ENCODE peak calls at places on chromosome 4, in four cellular contexts. A is GM12892, B is HepG2, Z is GM12878. W is an unnamed sample.

GRCh38 chr4:109254845-109255244 is 47.6 kb downstream of the COL25A1 start:
- DNase-seq in A (no peak), Z (no peak), B (no peak), W (no peak)

GRCh38 chr4:110196206-110196870 is 2.1 kb downstream of the ELOVL6 start:
- DNase-seq in A (peak), Z (no peak), B (peak), W (peak)

GRCh38 chr4:184447664-184448063 is 26.7 kb downstream of the IRF2 start:
- DNase-seq in B (no peak), Z (no peak), A (no peak), W (no peak)

GRCh38 chr4:103012085-103012484 is 7.4 kb downstream of the SLC9B1 start:
- DNase-seq in Z (no peak), B (no peak), A (no peak), W (no peak)

GRCh38 chr4:7831330-7831729 is 108.3 kb downstream of the AFAP1 start:
- DNase-seq in Z (no peak), B (no peak), A (peak), W (no peak)

GRCh38 chr4:3314706-3315260 is 22.0 kb downstream of the RGS12 start:
- DNase-seq in B (no peak), A (no peak), Z (no peak), W (no peak)

GRCh38 chr4:14022428-14022827 is 394.9 kb upstream of the BOD1L1 start:
- DNase-seq in A (no peak), Z (no peak), B (no peak), W (no peak)

GRCh38 chr4:140153744-140154571 is at the start of gene MAML3:
- DNase-seq in B (peak), A (peak), Z (no peak), W (peak)

GRCh38 chr4:24476209-24476781 is 108.1 kb downstream of the DHX15 start:
- DNase-seq in B (no peak), A (no peak), Z (no peak), W (peak)

GRCh38 chr4:19936471-19936870 is 315.2 kb upstream of the SLIT2 start:
- DNase-seq in Z (no peak), B (no peak), A (no peak), W (no peak)

GRCh38 chr4:169098054-169098896 is 88.2 kb upstream of the CBR4 start:
- DNase-seq in B (no peak), A (no peak), Z (peak), W (no peak)

GRCh38 chr4:6692806-6693205 is 872 bp upstream of the S100P start:
- DNase-seq in Z (no peak), B (peak), A (no peak), W (no peak)

GRCh38 chr4:77172336-77172735 is 15.3 kb downstream of the CCNG2 start:
- DNase-seq in Z (no peak), A (no peak), B (no peak), W (no peak)

GRCh38 chr4:94650129-94650495 is 107.6 kb upstream of the BMPR1B start:
- DNase-seq in A (no peak), Z (no peak), B (no peak), W (no peak)

GRCh38 chr4:54400802-54401201 is 171.7 kb downstream of the PDGFRA start:
- DNase-seq in Z (no peak), A (no peak), B (no peak), W (no peak)

GRCh38 chr4:77089880-77090279 is 14.1 kb upstream of the CCNI start:
- DNase-seq in B (no peak), A (no peak), Z (no peak), W (no peak)

GRCh38 chr4:158166701-158167100 is 6.1 kb downstream of the GASK1B start:
- DNase-seq in A (no peak), Z (no peak), B (no peak), W (no peak)

GRCh38 chr4:16158504-16158852 is 67.8 kb downstream of the TAPT1 start:
- DNase-seq in B (no peak), Z (no peak), A (no peak), W (no peak)

GRCh38 chr4:147518846-147519767 is 38.2 kb downstream of the EDNRA start:
- DNase-seq in A (no peak), B (peak), Z (peak), W (peak)

GRCh38 chr4:88672987-88673386 is 24.6 kb downstream of the NAP1L5 start:
- DNase-seq in A (no peak), B (peak), Z (no peak), W (peak)

GRCh38 chr4:85498068-85498733 is 23.3 kb downstream of the ARHGAP24 start:
- DNase-seq in A (peak), Z (peak), B (no peak), W (no peak)

GRCh38 chr4:140168474-140168873 is 14.5 kb upstream of the MAML3 start:
- DNase-seq in A (no peak), Z (no peak), B (no peak), W (no peak)

GRCh38 chr4:17781072-17781830 is at the start of gene FAM184B:
- DNase-seq in Z (no peak), B (no peak), A (no peak), W (peak)

GRCh38 chr4:184417802-184418511 is 56.4 kb downstream of the IRF2 start:
- DNase-seq in Z (peak), A (no peak), B (peak), W (no peak)

GRCh38 chr4:103365285-103365684 is 167.1 kb upstream of the CENPE start:
- DNase-seq in Z (no peak), A (no peak), B (no peak), W (no peak)

GRCh38 chr4:142452132-142452855 is 393.8 kb downstream of the INPP4B start:
- DNase-seq in Z (no peak), A (no peak), B (no peak), W (no peak)

GRCh38 chr4:3711183-3712111 is 54.7 kb upstream of the ADRA2C start:
- DNase-seq in Z (no peak), B (no peak), A (no peak), W (no peak)

DNA sequence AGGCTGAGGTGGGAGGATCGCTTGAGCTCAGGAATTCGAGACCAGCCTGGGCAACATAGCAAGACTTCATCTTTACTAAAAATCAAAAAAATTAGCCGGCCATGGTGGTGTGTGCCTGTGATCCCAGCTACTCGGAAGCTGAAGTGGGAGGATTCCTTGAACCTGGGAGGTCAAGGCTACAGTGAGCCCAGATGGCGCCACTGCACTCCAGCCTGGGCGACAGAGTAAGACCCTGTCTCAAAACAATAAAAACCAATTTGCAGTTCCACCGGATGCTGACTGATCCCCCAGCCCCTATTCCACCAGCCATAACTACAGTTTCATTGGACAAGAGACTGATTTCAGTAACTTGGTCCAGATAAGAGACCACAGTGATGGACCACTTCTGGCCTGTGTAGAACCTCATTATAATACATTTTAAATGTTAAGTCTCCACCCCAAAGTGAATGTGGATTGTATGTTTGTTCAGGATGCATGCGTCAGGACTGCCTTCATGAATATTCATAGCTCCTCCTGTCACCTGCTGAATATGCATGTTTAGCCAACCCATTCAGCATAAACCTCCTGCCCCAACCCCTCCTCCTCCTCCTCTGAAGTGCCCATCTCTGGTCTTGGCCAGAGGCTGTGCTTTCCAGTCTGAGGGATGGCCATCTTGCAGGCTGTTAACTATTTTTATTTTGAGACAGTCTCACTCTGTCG is 2.3 kb upstream of the SLBP start:
- DNase-seq in Z (no peak), A (no peak), B (no peak), W (no peak)
- TF ChIP-seq TAF1 in Z (no peak), A (no peak), B (no peak), W (no peak)

DNA sequence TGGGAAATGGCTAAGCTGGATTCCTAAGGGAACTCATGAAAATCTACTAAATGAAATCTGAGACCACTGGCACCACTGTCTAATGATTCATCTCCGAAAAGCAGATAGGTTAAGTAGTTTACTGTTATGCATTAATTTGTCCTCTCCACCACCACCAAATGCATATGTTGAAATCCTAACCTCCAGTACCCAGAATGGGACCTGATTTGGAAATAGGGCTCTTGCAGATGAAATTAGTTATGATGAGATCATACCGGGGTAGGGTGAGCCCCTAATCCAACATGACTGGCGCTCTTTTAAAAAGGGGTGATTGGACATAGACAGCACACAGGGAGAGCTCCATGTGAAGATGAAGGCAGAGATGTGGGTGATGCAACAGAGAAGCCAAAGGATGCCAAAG is 124.9 kb upstream of the GUCY1A1 start:
- DNase-seq in A (no peak), Z (no peak), B (no peak), W (no peak)
- TF ChIP-seq TAF1 in A (no peak), Z (no peak), B (no peak), W (no peak)

GRCh38 chr4:125392683-125393082 is 77.9 kb downstream of the FAT4 start:
- DNase-seq in A (no peak), B (no peak), Z (no peak), W (no peak)

GRCh38 chr4:125389713-125390112 is 75.0 kb downstream of the FAT4 start:
- DNase-seq in B (no peak), A (no peak), Z (no peak), W (no peak)

GRCh38 chr4:125390126-125390525 is 75.4 kb downstream of the FAT4 start:
- DNase-seq in B (no peak), Z (no peak), A (no peak), W (no peak)

GRCh38 chr4:125388653-125389052 is 73.9 kb downstream of the FAT4 start:
- DNase-seq in B (no peak), A (no peak), Z (no peak), W (no peak)

GRCh38 chr4:125390727-125391126 is 76.0 kb downstream of the FAT4 start:
- DNase-seq in B (no peak), Z (no peak), A (no peak), W (no peak)
- TF ChIP-seq TAF1 in B (no peak), Z (no peak), A (no peak), W (no peak)

DNA sequence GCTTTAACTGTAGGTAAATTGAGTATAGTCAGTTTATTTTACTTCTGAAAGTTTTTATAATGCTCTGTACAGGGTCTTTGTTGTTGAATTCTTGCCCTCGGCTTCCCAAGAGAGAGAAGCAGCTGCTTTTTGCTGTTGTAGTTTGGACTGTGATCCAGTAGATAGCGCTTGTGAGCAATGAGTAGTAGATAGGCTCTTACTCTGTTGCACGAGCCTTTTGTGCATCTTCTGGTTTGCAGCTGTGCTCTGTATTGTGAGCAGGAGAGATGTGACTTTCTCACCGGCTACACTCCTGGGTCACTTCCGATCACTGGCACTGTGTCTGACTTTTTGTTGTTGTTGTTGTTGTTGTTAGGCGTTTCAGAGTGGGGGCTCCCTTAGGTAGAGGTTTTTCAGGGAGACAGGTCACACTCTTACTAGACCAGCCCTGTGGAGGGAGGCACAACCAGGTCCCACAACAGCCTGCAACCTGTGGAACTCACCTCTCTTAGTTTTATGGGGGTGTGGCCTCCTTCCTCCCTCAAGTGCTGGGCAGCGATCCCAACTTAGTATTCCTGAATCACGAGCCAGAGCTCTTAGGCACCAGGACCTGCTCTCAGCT is 822.1 kb upstream of the GALNTL6 start:
- DNase-seq in A (no peak), B (peak), Z (no peak), W (peak)
- TF ChIP-seq TAF1 in A (no peak), B (no peak), Z (no peak), W (no peak)

DNA sequence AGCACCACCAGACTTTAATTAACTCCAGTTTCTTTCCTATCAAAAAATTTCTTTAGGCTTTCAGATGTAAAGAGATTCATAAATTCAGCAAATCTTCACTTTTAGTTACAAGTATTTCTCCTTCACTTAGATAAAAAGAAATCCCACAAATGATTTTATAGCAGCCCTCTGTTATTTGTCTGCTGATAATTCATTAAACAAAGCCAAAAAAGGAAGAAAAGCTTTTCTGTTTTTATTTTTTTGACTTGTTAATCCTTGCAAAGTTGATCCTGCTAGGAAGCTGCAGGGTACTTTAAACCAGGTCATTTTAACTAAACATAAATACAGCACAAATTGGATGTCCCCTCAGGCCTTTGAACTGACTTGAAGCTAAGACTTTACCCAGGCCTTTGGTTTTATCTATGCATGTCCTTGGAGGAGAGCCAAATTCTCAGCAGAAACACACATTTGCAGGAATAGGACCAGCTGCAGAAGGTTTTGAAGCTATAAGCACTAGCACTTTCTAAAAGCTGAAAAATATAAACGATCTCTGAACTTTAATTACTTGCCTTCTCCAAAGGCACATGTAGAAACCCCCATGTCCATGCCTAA is 57.5 kb downstream of the PCDH18 start:
- DNase-seq in B (no peak), A (no peak), Z (no peak), W (peak)
- TF ChIP-seq TAF1 in B (no peak), A (no peak), Z (no peak), W (no peak)

DNA sequence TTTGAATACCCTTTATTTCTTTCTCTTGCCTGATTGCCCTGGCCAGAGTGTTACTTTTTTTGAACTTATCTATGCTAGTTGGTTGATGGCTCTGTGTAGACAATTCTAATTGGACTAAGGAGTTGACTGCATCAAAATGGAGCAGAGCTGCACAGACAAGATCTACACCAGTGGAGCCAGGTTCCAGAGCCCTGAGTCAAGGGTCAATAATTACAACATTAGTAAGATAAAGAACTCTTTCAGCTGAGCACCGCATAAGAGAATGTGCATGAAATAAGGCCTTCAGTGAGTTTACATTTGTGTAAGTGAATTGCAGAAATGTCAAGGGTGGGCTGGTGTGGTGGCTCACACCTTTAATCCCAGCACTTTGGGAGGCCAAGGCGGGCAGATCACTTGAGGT is 599.7 kb upstream of the TENM3 start:
- DNase-seq in Z (no peak), A (no peak), B (no peak), W (no peak)
- TF ChIP-seq TAF1 in Z (no peak), A (no peak), B (no peak), W (no peak)

DNA sequence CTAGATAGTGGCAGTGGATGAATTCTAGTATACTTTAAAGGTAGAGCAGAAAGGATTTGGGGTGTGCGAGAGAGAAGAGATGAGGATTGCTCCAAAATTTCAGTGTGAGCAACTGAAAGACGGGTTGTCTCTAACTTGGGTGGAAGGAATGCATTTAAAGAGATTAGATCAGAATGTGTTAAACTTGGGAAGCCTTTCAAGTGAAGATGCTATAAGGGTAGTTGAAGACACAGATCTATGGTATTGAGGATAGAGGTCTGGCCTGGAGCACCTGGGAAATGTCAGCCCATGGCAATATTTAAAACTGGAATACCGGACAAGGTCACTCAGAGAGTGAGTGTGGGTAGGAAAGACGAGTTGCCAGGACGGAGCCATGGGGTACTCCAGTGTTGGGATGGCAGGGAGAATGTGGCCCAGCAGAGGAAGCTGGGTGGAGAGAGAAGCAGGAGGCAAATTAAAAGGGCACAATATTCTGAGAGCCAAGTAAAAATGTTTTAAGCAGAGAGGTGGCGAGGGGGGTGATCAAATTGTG is 50.5 kb downstream of the ENOPH1 start:
- DNase-seq in Z (no peak), A (no peak), B (no peak), W (no peak)
- TF ChIP-seq TAF1 in Z (no peak), A (no peak), B (no peak), W (no peak)

GRCh38 chr4:79364048-79364447 is 38.2 kb upstream of the NAA11 start:
- DNase-seq in Z (no peak), A (no peak), B (no peak), W (no peak)

GRCh38 chr4:79353075-79353474 is 27.2 kb upstream of the NAA11 start:
- DNase-seq in A (no peak), B (no peak), Z (no peak), W (no peak)

GRCh38 chr4:79358438-79358837 is 32.6 kb upstream of the NAA11 start:
- DNase-seq in A (no peak), Z (no peak), B (no peak), W (peak)
- TF ChIP-seq TAF1 in A (no peak), Z (no peak), B (no peak), W (no peak)